ENCODE peak calls at places on chromosome 3, in nine cellular contexts. One of them, this sample, is unnamed.

GRCh38 chr3:52925405-52926313 is 28.3 kb upstream of the STIMATE start:
- DNase-seq in activated gamma-delta T cell treated with Interleukin-2 at 50 U/mL for 16 hours: no peak
- DNase-seq in Caki2: no peak
- DNase-seq in choroid plexus epithelial cell: no peak
- DNase-seq in naive B cell: no peak
- DNase-seq in T-helper 9 cell: no peak
- DNase-seq in GM23338: no peak
- DNase-seq in Caco-2: no peak
- DNase-seq in WTC11: no peak
- DNase-seq in this sample: no peak

GRCh38 chr3:194140520-194141414 is 4.8 kb downstream of the HES1 start:
- DNase-seq in activated gamma-delta T cell treated with Interleukin-2 at 50 U/mL for 16 hours: no peak
- DNase-seq in Caki2: peak; percentile 55
- DNase-seq in choroid plexus epithelial cell: peak; percentile 89
- DNase-seq in naive B cell: no peak
- DNase-seq in T-helper 9 cell: no peak
- DNase-seq in GM23338: peak; percentile 93
- DNase-seq in Caco-2: peak; percentile 74
- DNase-seq in WTC11: peak; percentile 80
- DNase-seq in this sample: peak; percentile 80

GRCh38 chr3:80097674-80098073 is 329.9 kb upstream of the ROBO1 start:
- DNase-seq in activated gamma-delta T cell treated with Interleukin-2 at 50 U/mL for 16 hours: no peak
- DNase-seq in Caki2: peak; percentile 39
- DNase-seq in choroid plexus epithelial cell: no peak
- DNase-seq in naive B cell: no peak
- DNase-seq in T-helper 9 cell: no peak
- DNase-seq in GM23338: no peak
- DNase-seq in Caco-2: no peak
- DNase-seq in WTC11: no peak
- DNase-seq in this sample: peak; percentile 22

GRCh38 chr3:116059421-116060096 is 385.7 kb downstream of the LSAMP start:
- DNase-seq in activated gamma-delta T cell treated with Interleukin-2 at 50 U/mL for 16 hours: no peak
- DNase-seq in Caki2: peak; percentile 94
- DNase-seq in choroid plexus epithelial cell: peak; percentile 85
- DNase-seq in naive B cell: no peak
- DNase-seq in T-helper 9 cell: no peak
- DNase-seq in GM23338: peak; percentile 52
- DNase-seq in Caco-2: peak; percentile 32
- DNase-seq in WTC11: peak; percentile 34
- DNase-seq in this sample: peak; percentile 62

GRCh38 chr3:139870000-139870675 is 64.8 kb upstream of the CLSTN2 start:
- DNase-seq in activated gamma-delta T cell treated with Interleukin-2 at 50 U/mL for 16 hours: no peak
- DNase-seq in Caki2: no peak
- DNase-seq in choroid plexus epithelial cell: no peak
- DNase-seq in naive B cell: no peak
- DNase-seq in T-helper 9 cell: no peak
- DNase-seq in GM23338: no peak
- DNase-seq in Caco-2: no peak
- DNase-seq in WTC11: no peak
- DNase-seq in this sample: no peak

GRCh38 chr3:25592510-25592968 is 72.2 kb downstream of the TOP2B start:
- DNase-seq in activated gamma-delta T cell treated with Interleukin-2 at 50 U/mL for 16 hours: no peak
- DNase-seq in Caki2: peak; percentile 68
- DNase-seq in choroid plexus epithelial cell: peak; percentile 97
- DNase-seq in naive B cell: no peak
- DNase-seq in T-helper 9 cell: no peak
- DNase-seq in GM23338: peak; percentile 59
- DNase-seq in Caco-2: peak; percentile 58
- DNase-seq in WTC11: peak; percentile 31
- DNase-seq in this sample: peak; percentile 95

GRCh38 chr3:152413244-152413643 is 144.5 kb downstream of the MBNL1 start:
- DNase-seq in activated gamma-delta T cell treated with Interleukin-2 at 50 U/mL for 16 hours: no peak
- DNase-seq in Caki2: no peak
- DNase-seq in choroid plexus epithelial cell: peak; percentile 49
- DNase-seq in naive B cell: no peak
- DNase-seq in T-helper 9 cell: no peak
- DNase-seq in GM23338: no peak
- DNase-seq in Caco-2: no peak
- DNase-seq in WTC11: no peak
- DNase-seq in this sample: peak; percentile 25

GRCh38 chr3:192902481-192903023 is 15.1 kb downstream of the MB21D2 start:
- DNase-seq in activated gamma-delta T cell treated with Interleukin-2 at 50 U/mL for 16 hours: no peak
- DNase-seq in Caki2: no peak
- DNase-seq in choroid plexus epithelial cell: no peak
- DNase-seq in naive B cell: no peak
- DNase-seq in T-helper 9 cell: no peak
- DNase-seq in GM23338: no peak
- DNase-seq in Caco-2: no peak
- DNase-seq in WTC11: no peak
- DNase-seq in this sample: peak; percentile 60

GRCh38 chr3:159263750-159264561 is 462.1 kb downstream of the MFSD1 start:
- DNase-seq in activated gamma-delta T cell treated with Interleukin-2 at 50 U/mL for 16 hours: no peak
- DNase-seq in Caki2: peak; percentile 46
- DNase-seq in choroid plexus epithelial cell: peak; percentile 74
- DNase-seq in naive B cell: no peak
- DNase-seq in T-helper 9 cell: no peak
- DNase-seq in GM23338: peak; percentile 67
- DNase-seq in Caco-2: no peak
- DNase-seq in WTC11: peak; percentile 17
- DNase-seq in this sample: peak; percentile 62

GRCh38 chr3:169362261-169362660 is 301.3 kb downstream of the MECOM start:
- DNase-seq in activated gamma-delta T cell treated with Interleukin-2 at 50 U/mL for 16 hours: no peak
- DNase-seq in Caki2: no peak
- DNase-seq in choroid plexus epithelial cell: peak; percentile 64
- DNase-seq in naive B cell: no peak
- DNase-seq in T-helper 9 cell: no peak
- DNase-seq in GM23338: no peak
- DNase-seq in Caco-2: no peak
- DNase-seq in WTC11: no peak
- DNase-seq in this sample: peak; percentile 39